ENCODE peak calls at places on chromosome 1, in six cellular contexts. One of them, this sample, is unnamed.

GRCh38 chr1:169042377-169042776 is 64.1 kb upstream of the ATP1B1 start:
- DNase-seq in nephron progenitor cell: no peak
- DNase-seq in caudate nucleus: no peak
- DNase-seq in activated T-cell treated with anti-CD3 and anti-CD28 coated beads for 1 hour: no peak
- DNase-seq in RPMI7951: no peak
- DNase-seq in A549: no peak
- DNase-seq in this sample: no peak

GRCh38 chr1:7721940-7722669 is 49.0 kb upstream of the VAMP3 start:
- DNase-seq in nephron progenitor cell: no peak
- DNase-seq in caudate nucleus: no peak
- DNase-seq in activated T-cell treated with anti-CD3 and anti-CD28 coated beads for 1 hour: no peak
- DNase-seq in RPMI7951: no peak
- DNase-seq in A549: no peak
- DNase-seq in this sample: no peak

GRCh38 chr1:2205191-2205952 is 10.8 kb upstream of the FAAP20 start:
- DNase-seq in nephron progenitor cell: peak
- DNase-seq in caudate nucleus: peak
- DNase-seq in activated T-cell treated with anti-CD3 and anti-CD28 coated beads for 1 hour: peak
- DNase-seq in RPMI7951: peak
- DNase-seq in A549: peak
- DNase-seq in this sample: peak

GRCh38 chr1:26941311-26941710 is 19.0 kb downstream of the KDF1 start:
- DNase-seq in nephron progenitor cell: no peak
- DNase-seq in caudate nucleus: no peak
- DNase-seq in activated T-cell treated with anti-CD3 and anti-CD28 coated beads for 1 hour: no peak
- DNase-seq in RPMI7951: no peak
- DNase-seq in A549: no peak
- DNase-seq in this sample: no peak

GRCh38 chr1:93845554-93846150 is 33.4 kb downstream of the DNTTIP2 start:
- DNase-seq in nephron progenitor cell: peak
- DNase-seq in caudate nucleus: no peak
- DNase-seq in activated T-cell treated with anti-CD3 and anti-CD28 coated beads for 1 hour: no peak
- DNase-seq in RPMI7951: peak
- DNase-seq in A549: peak
- DNase-seq in this sample: peak

GRCh38 chr1:64072089-64072835 is 131.2 kb upstream of the UBE2U start:
- DNase-seq in nephron progenitor cell: no peak
- DNase-seq in caudate nucleus: no peak
- DNase-seq in activated T-cell treated with anti-CD3 and anti-CD28 coated beads for 1 hour: no peak
- DNase-seq in RPMI7951: peak
- DNase-seq in A549: peak
- DNase-seq in this sample: peak

GRCh38 chr1:68230901-68231626 is 1.3 kb downstream of the WLS start:
- DNase-seq in nephron progenitor cell: peak
- DNase-seq in caudate nucleus: no peak
- DNase-seq in activated T-cell treated with anti-CD3 and anti-CD28 coated beads for 1 hour: no peak
- DNase-seq in RPMI7951: peak
- DNase-seq in A549: no peak
- DNase-seq in this sample: no peak

GRCh38 chr1:204466416-204467405 is 27.9 kb downstream of the PIK3C2B start:
- DNase-seq in nephron progenitor cell: no peak
- DNase-seq in caudate nucleus: peak
- DNase-seq in activated T-cell treated with anti-CD3 and anti-CD28 coated beads for 1 hour: no peak
- DNase-seq in RPMI7951: peak
- DNase-seq in A549: no peak
- DNase-seq in this sample: no peak

GRCh38 chr1:177256153-177256814 is 85.5 kb downstream of the BRINP2 start:
- DNase-seq in nephron progenitor cell: peak
- DNase-seq in caudate nucleus: peak
- DNase-seq in activated T-cell treated with anti-CD3 and anti-CD28 coated beads for 1 hour: no peak
- DNase-seq in RPMI7951: peak
- DNase-seq in A549: peak
- DNase-seq in this sample: peak

GRCh38 chr1:12181568-12181967 is 14.8 kb downstream of the TNFRSF1B start:
- DNase-seq in nephron progenitor cell: no peak
- DNase-seq in caudate nucleus: no peak
- DNase-seq in activated T-cell treated with anti-CD3 and anti-CD28 coated beads for 1 hour: no peak
- DNase-seq in RPMI7951: no peak
- DNase-seq in A549: no peak
- DNase-seq in this sample: no peak